ENCODE peak calls at places on chromosomes 3 and 15, in nine cellular contexts. G, W, X, Q, K, S, Y, D and L are unnamed samples.

GRCh38 chr3:134150476-134150875 is 100.2 kb downstream of the RYK start:
- DNase-seq in G (no peak), W (no peak), X (no peak), Q (no peak), K (no peak), S (no peak), Y (no peak), D (no peak), L (no peak)

GRCh38 chr3:113275876-113276580 is 64.7 kb downstream of the BOC start:
- DNase-seq in G (peak), W (no peak), X (peak), Q (no peak), K (no peak), S (peak), Y (peak), D (peak), L (peak)

GRCh38 chr3:143643905-143644304 is 204.4 kb downstream of the SLC9A9 start:
- DNase-seq in G (no peak), W (no peak), X (peak), Q (no peak), K (no peak), S (no peak), Y (no peak), D (no peak), L (no peak)

GRCh38 chr3:129315386-129315991 is 36.8 kb downstream of the HMCES start:
- DNase-seq in G (no peak), W (peak), X (peak), Q (peak), K (no peak), S (peak), Y (peak), D (no peak), L (peak)

GRCh38 chr15:76393614-76394013 is 57.0 kb downstream of the ISL2 start:
- DNase-seq in G (no peak), W (no peak), X (peak), Q (no peak), K (no peak), S (peak), Y (peak), D (no peak), L (no peak)

GRCh38 chr15:80662756-80663553 is 32.2 kb upstream of the ABHD17C start:
- DNase-seq in G (no peak), W (no peak), X (no peak), Q (no peak), K (no peak), S (no peak), Y (no peak), D (no peak), L (no peak)

GRCh38 chr15:45254405-45255293 is 2.6 kb downstream of the SLC28A2 start:
- DNase-seq in G (no peak), W (no peak), X (peak), Q (no peak), K (no peak), S (no peak), Y (peak), D (no peak), L (peak)

GRCh38 chr3:148162132-148162531 is 535.6 kb upstream of the AGTR1 start:
- DNase-seq in G (no peak), W (no peak), X (peak), Q (no peak), K (no peak), S (peak), Y (peak), D (no peak), L (no peak)

GRCh38 chr15:42845581-42845980 is 75.0 kb downstream of the TTBK2 start:
- DNase-seq in G (no peak), W (no peak), X (peak), Q (no peak), K (no peak), S (peak), Y (no peak), D (no peak), L (peak)

GRCh38 chr15:67322481-67322880 is 67.9 kb downstream of the IQCH start:
- DNase-seq in G (no peak), W (no peak), X (peak), Q (no peak), K (no peak), S (peak), Y (peak), D (no peak), L (peak)

GRCh38 chr3:141414141-141414689 is 45.9 kb downstream of the ZBTB38 start:
- DNase-seq in G (no peak), W (no peak), X (no peak), Q (peak), K (no peak), S (peak), Y (peak), D (no peak), L (peak)